ENCODE peak calls at places on chromosomes 5 and 9, in seven cellular contexts. Z is CD8-positive, alpha-beta T cell; Y is heart right ventricle; J is dorsolateral prefrontal cortex; T is head of caudate nucleus; K is GM23248; W is T-cell. E is an unnamed sample.

GRCh38 chr9:75087279-75087823 is 604 bp downstream of the NMRK1 start:
- DNase-seq in W (peak), K (peak), T (no peak), Z (peak), Y (peak), J (no peak), E (peak)

GRCh38 chr5:150065346-150065745 is 21.0 kb downstream of the CSF1R start:
- DNase-seq in K (peak), Z (no peak), W (no peak), J (no peak), T (no peak), Y (peak), E (peak)

GRCh38 chr5:8456846-8457186 is 587.9 kb downstream of the MTRR start:
- DNase-seq in Z (no peak), K (peak), W (no peak), J (no peak), Y (no peak), T (no peak), E (no peak)

GRCh38 chr5:73321757-73322452 is 126.7 kb downstream of the FOXD1 start:
- DNase-seq in W (no peak), T (no peak), K (peak), J (no peak), Z (no peak), Y (no peak), E (no peak)

GRCh38 chr9:88973281-88974045 is 17.8 kb upstream of the S1PR3 start:
- DNase-seq in W (no peak), Z (no peak), J (no peak), K (peak), T (no peak), Y (no peak), E (peak)

GRCh38 chr9:106797299-106797698 is 65.7 kb upstream of the ZNF462 start:
- DNase-seq in J (no peak), W (no peak), K (peak), Z (no peak), T (no peak), Y (no peak), E (no peak)

GRCh38 chr5:138843789-138844461 is 31.2 kb downstream of the LRRTM2 start:
- DNase-seq in K (peak), J (no peak), W (no peak), Z (no peak), T (no peak), Y (no peak), E (no peak)

GRCh38 chr5:595285-595684 is 16.9 kb upstream of the CEP72 start:
- DNase-seq in Y (no peak), Z (no peak), K (no peak), J (no peak), T (no peak), W (no peak), E (no peak)

GRCh38 chr9:94649100-94649855 is 10.0 kb upstream of the FBP1 start:
- DNase-seq in T (no peak), K (peak), Y (no peak), Z (no peak), W (no peak), J (no peak), E (no peak)

GRCh38 chr5:115366223-115366622 is 69.8 kb upstream of the CCDC112 start:
- DNase-seq in K (peak), T (no peak), Z (no peak), Y (peak), W (no peak), J (no peak), E (no peak)

GRCh38 chr5:151569132-151570046 is 21.7 kb downstream of the FAT2 start:
- DNase-seq in W (no peak), Y (no peak), J (no peak), K (no peak), Z (no peak), T (no peak), E (peak)

GRCh38 chr5:111439473-111440075 is 72.8 kb downstream of the STARD4 start:
- DNase-seq in Z (no peak), K (peak), J (no peak), Y (no peak), T (no peak), W (no peak), E (no peak)

GRCh38 chr5:146751781-146752401 is 126.7 kb downstream of the PPP2R2B start:
- DNase-seq in J (no peak), K (no peak), T (no peak), W (peak), Y (no peak), Z (peak), E (no peak)

GRCh38 chr5:127203818-127204217 is 86.8 kb upstream of the MEGF10 start:
- DNase-seq in Y (no peak), W (no peak), K (peak), J (no peak), T (no peak), Z (no peak), E (no peak)

GRCh38 chr5:108481355-108481931 is 99.5 kb upstream of the FBXL17 start:
- DNase-seq in W (no peak), Z (no peak), Y (peak), J (no peak), T (no peak), K (peak), E (no peak)

E was measured in lower leg skin.